ENCODE peak calls at places on chromosomes 13 and 19, in four cellular contexts. Z is GM12878, Y is K562, F is HepG2. O is an unnamed sample.

GRCh38 chr13:112905990-112906641 is 62.9 kb upstream of the MCF2L start:
- DNase-seq in Z (no peak), Y (no peak), F (peak), O (no peak)

GRCh38 chr19:18266863-18267686 is 7.2 kb downstream of the IQCN start:
- DNase-seq in Z (no peak), Y (peak), F (no peak), O (no peak)

GRCh38 chr13:27830010-27830409 is 37.7 kb downstream of the GSX1 start:
- DNase-seq in Z (no peak), Y (peak), F (no peak), O (peak)

GRCh38 chr13:44068737-44069136 is 189.0 kb downstream of the LACC1 start:
- DNase-seq in Z (no peak), Y (no peak), F (no peak), O (peak)

GRCh38 chr19:48325265-48325910 is at the start of gene EMP3:
- DNase-seq in Z (peak), Y (peak), F (no peak), O (peak)

GRCh38 chr13:40589285-40590109 is 76.9 kb downstream of the FOXO1 start:
- DNase-seq in Z (peak), Y (no peak), F (peak), O (peak)

GRCh38 chr13:48946163-48946562 is 29.5 kb upstream of the FNDC3A start:
- DNase-seq in Z (no peak), Y (no peak), F (no peak), O (no peak)

GRCh38 chr13:22836475-22836874 is 344.3 kb upstream of the SGCG start:
- DNase-seq in Z (no peak), Y (no peak), F (no peak), O (no peak)

GRCh38 chr13:110774051-110774450 is 60.6 kb downstream of the ING1 start:
- DNase-seq in Z (no peak), Y (no peak), F (no peak), O (no peak)

GRCh38 chr13:98026457-98026857 is 73.0 kb downstream of the IPO5 start:
- DNase-seq in Z (no peak), Y (no peak), F (peak), O (peak)

GRCh38 chr19:16807416-16808274 is 21.6 kb upstream of the SIN3B start:
- DNase-seq in Z (no peak), Y (no peak), F (no peak), O (no peak)

GRCh38 chr19:814108-815078 is 7.4 kb downstream of the PLPPR3 start:
- DNase-seq in Z (no peak), Y (no peak), F (no peak), O (no peak)

GRCh38 chr19:3375221-3376088 is 9.1 kb downstream of the NFIC start:
- DNase-seq in Z (no peak), Y (peak), F (no peak), O (no peak)

GRCh38 chr19:34313188-34313587 is 51.8 kb upstream of the GPI start:
- DNase-seq in Z (no peak), Y (no peak), F (no peak), O (no peak)

GRCh38 chr19:3095375-3096191 is 1.4 kb downstream of the GNA11 start:
- DNase-seq in Z (no peak), Y (peak), F (peak), O (no peak)

GRCh38 chr19:13937479-13938360 is 497 bp downstream of the PODNL1 start:
- DNase-seq in Z (no peak), Y (no peak), F (no peak), O (no peak)

GRCh38 chr19:1172353-1173159 is 1.5 kb downstream of the SBNO2 start:
- DNase-seq in Z (no peak), Y (no peak), F (no peak), O (peak)

GRCh38 chr13:71524245-71525002 is 342.6 kb downstream of the DACH1 start:
- DNase-seq in Z (no peak), Y (no peak), F (no peak), O (no peak)

GRCh38 chr13:29484236-29484635 is 111.3 kb downstream of the SLC7A1 start:
- DNase-seq in Z (no peak), Y (no peak), F (no peak), O (no peak)

GRCh38 chr13:31945202-31945978 is 86.2 kb upstream of the FRY start:
- DNase-seq in Z (no peak), Y (peak), F (no peak), O (no peak)

GRCh38 chr19:18612772-18613588 is at the start of gene TMEM59L:
- DNase-seq in Z (no peak), Y (no peak), F (no peak), O (no peak)

GRCh38 chr13:114016321-114017027 is 42.6 kb upstream of the C13orf46 start:
- DNase-seq in Z (no peak), Y (no peak), F (no peak), O (no peak)

DNA sequence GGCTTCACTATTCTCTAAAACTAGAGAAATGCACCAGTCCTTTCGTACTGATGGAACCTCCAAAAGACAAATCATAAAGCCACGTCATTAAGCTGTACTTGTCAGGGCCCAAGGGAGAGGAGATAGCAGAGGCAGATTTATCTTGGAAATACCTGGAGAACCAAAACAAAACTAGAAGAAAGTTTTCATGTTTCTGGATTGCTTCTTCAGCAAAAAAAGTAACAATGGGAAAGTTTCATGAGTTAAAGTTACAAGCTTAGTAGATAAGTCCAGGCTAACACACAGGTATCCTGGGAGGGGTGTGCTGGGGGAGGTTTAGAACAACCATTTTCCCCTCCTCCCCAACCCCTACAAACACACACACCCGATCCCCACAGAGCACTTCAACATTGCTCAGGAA is 21.6 kb downstream of the RANBP3 start:
- DNase-seq in Z (no peak), Y (no peak), F (no peak), O (no peak)
- TF ChIP-seq JUNB in Z (no peak), Y (no peak), F (no peak), O (no peak)

GRCh38 chr13:99416411-99417121 is 84.7 kb upstream of the TM9SF2 start:
- DNase-seq in Z (no peak), Y (no peak), F (no peak), O (no peak)

GRCh38 chr13:99415851-99416331 is 85.4 kb upstream of the TM9SF2 start:
- DNase-seq in Z (no peak), Y (no peak), F (no peak), O (no peak)

GRCh38 chr13:99417821-99418662 is 83.2 kb upstream of the TM9SF2 start:
- DNase-seq in Z (no peak), Y (no peak), F (no peak), O (no peak)

GRCh38 chr13:99418663-99419140 is 82.6 kb upstream of the TM9SF2 start:
- DNase-seq in Z (no peak), Y (no peak), F (no peak), O (no peak)

GRCh38 chr13:99417151-99417820 is 84.0 kb upstream of the TM9SF2 start:
- DNase-seq in Z (no peak), Y (no peak), F (no peak), O (no peak)
- TF ChIP-seq CEBPB in Z (no peak), Y (no peak), F (no peak), O (no peak)

GRCh38 chr13:33349314-33349995 is 63.9 kb upstream of the STARD13 start:
- DNase-seq in Z (no peak), Y (no peak), F (no peak), O (no peak)

GRCh38 chr13:33341861-33342452 is 56.4 kb upstream of the STARD13 start:
- DNase-seq in Z (no peak), Y (no peak), F (no peak), O (no peak)

GRCh38 chr13:33347866-33348265 is 62.3 kb upstream of the STARD13 start:
- DNase-seq in Z (no peak), Y (no peak), F (no peak), O (no peak)

GRCh38 chr13:33348366-33348765 is 62.8 kb upstream of the STARD13 start:
- DNase-seq in Z (no peak), Y (no peak), F (no peak), O (no peak)

GRCh38 chr13:33345842-33346241 is 60.3 kb upstream of the STARD13 start:
- DNase-seq in Z (no peak), Y (no peak), F (no peak), O (no peak)
- TF ChIP-seq JUNB in Z (no peak), Y (no peak), F (no peak), O (no peak)

GRCh38 chr19:9914001-9914314 is 22.4 kb downstream of the OLFM2 start:
- DNase-seq in Z (no peak), Y (no peak), F (no peak), O (no peak)

GRCh38 chr19:9913237-9914000 is 22.9 kb downstream of the OLFM2 start:
- DNase-seq in Z (no peak), Y (peak), F (no peak), O (peak)

GRCh38 chr19:9914315-9915207 is 21.8 kb downstream of the OLFM2 start:
- DNase-seq in Z (no peak), Y (peak), F (peak), O (peak)

GRCh38 chr19:9916719-9917118 is 19.6 kb downstream of the OLFM2 start:
- DNase-seq in Z (no peak), Y (no peak), F (no peak), O (no peak)

DNA sequence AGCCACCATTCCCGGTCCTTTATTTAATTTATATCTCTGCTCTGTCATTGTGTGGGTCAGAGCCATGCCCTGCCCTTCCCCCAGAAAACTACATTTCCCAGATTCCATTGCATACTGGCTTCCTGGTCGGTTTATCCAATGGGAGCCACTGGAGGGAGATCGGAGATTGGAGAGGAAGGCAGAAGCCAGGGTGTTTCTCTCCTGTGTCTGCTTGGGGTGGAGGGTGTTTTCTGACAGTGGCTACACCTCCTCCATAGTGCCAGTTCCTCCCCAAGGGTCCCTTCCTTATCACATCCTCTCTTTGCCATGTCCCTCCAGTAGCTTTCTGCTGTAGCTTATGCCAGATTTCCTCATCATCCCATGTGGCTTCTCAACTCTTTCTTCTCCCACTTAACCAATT is 19.0 kb downstream of the OLFM2 start:
- DNase-seq in Z (no peak), Y (peak), F (peak), O (peak)
- TF ChIP-seq CEBPB in Z (no peak), Y (no peak), F (no peak), O (no peak)

GRCh38 chr13:50241479-50241878 is 226.2 kb downstream of the KCNRG start:
- DNase-seq in Z (no peak), Y (no peak), F (peak), O (no peak)

GRCh38 chr13:50243926-50244325 is 228.7 kb downstream of the KCNRG start:
- DNase-seq in Z (no peak), Y (no peak), F (no peak), O (no peak)

GRCh38 chr13:50244913-50245574 is 229.8 kb downstream of the KCNRG start:
- DNase-seq in Z (peak), Y (peak), F (peak), O (peak)

GRCh38 chr13:50248537-50249521 is 233.6 kb downstream of the KCNRG start:
- DNase-seq in Z (no peak), Y (no peak), F (no peak), O (no peak)

GRCh38 chr13:50244355-50244912 is 229.2 kb downstream of the KCNRG start:
- DNase-seq in Z (no peak), Y (no peak), F (peak), O (peak)
- TF ChIP-seq JUNB in Z (no peak), Y (no peak), F (no peak), O (no peak)

GRCh38 chr13:50122465-50122864 is 107.2 kb downstream of the KCNRG start:
- DNase-seq in Z (no peak), Y (peak), F (no peak), O (no peak)
- TF ChIP-seq CEBPB in Z (no peak), Y (no peak), F (no peak), O (no peak)

GRCh38 chr19:11088508-11089253 is 582 bp upstream of the LDLR start:
- DNase-seq in Z (no peak), Y (peak), F (peak), O (no peak)
- TF ChIP-seq JUNB in Z (no peak), Y (no peak), F (no peak), O (no peak)

DNA sequence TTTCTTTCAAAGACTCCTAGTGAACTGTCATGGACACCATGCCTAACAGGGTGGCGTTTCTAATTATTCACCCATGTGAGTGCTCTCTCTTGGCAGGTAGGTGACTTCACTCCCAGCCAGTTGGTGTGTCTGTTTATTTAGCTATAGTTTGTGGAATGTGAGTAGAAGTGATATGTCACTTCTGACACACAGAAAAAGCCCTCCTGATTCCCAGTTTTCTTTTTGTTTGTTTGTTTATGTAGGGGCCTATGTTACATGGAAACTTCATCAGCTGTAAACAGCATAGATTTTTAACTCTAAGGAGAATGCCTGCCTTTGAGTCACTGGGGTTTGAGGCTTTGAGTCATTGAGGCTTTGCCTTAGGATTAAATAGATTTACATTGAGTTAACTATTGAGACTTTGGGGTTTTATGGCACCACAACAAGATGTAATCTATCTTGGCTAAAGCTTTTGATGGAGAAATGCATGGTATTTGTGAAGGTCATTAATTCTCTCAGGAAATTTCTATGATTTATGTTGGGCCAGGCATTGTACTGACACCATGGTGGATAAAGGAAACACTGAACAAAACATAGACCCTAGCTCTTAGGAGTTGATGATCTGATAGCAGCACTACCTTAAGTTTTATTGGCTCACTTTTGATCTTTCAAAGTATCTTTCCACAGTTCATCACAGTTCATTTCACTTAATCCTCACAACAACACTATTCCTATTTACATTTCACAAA is 45.3 kb downstream of the UFM1 start:
- DNase-seq in Z (no peak), Y (no peak), F (no peak), O (no peak)
- TF ChIP-seq CEBPB in Z (no peak), Y (no peak), F (no peak), O (no peak)

DNA sequence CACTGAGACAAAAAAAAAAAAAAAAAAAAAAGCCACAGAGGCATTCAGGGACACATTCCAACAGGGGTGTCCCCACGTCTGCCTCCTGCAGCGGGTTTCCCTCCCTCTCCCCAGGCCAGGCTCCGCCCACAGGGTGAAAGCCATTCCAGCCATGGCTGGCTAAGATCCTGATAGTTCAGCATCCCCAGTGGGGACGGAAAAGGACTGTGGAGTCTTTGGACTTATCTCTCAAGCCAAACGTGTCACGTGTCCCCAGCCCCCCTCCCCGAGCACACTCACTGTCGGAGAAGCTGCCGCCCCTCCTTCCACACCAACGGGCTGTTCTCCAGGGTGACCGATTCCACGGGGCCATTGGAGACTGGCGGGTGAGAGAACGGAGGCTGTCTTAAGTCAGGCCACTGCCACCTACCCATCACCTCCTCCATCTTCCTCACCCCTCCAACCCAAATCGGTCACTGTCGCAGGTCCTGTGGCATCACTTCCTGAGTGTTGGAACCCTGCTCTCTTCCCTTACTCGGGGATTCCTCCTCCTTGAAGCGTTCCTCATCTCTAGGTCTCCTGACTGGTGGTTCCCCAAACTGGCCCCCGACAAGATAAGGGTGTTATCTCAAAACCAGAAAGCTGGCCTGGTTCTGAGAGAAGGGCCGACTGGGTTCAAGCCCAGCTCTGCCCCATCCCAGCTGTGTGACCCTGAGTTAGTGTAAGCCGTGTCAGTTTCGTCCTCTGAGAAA is 9.1 kb upstream of the FKRP start:
- DNase-seq in Z (no peak), Y (peak), F (no peak), O (no peak)
- TF ChIP-seq JUNB in Z (no peak), Y (no peak), F (no peak), O (no peak)